ENCODE peak calls at places on chromosomes 5 and 9, in six cellular contexts. One of them, this sample, is unnamed.

GRCh38 chr9:69582544-69583297 is 89.5 kb downstream of the APBA1 start:
- DNase-seq in bronchial epithelial cell: peak; percentile 72
- DNase-seq in Panc1: no peak
- DNase-seq in GM06990: no peak
- DNase-seq in endothelial cell: no peak
- DNase-seq in astrocyte of the spinal cord: no peak
- DNase-seq in this sample: peak; percentile 67

GRCh38 chr5:142549834-142550233 is 136.1 kb downstream of the FGF1 start:
- DNase-seq in GM06990: no peak
- DNase-seq in Panc1: no peak
- DNase-seq in bronchial epithelial cell: peak; percentile 51
- DNase-seq in endothelial cell: no peak
- DNase-seq in astrocyte of the spinal cord: no peak
- DNase-seq in this sample: no peak

GRCh38 chr9:78573205-78573604 is 276.3 kb downstream of the PSAT1 start:
- DNase-seq in astrocyte of the spinal cord: no peak
- DNase-seq in bronchial epithelial cell: no peak
- DNase-seq in GM06990: no peak
- DNase-seq in Panc1: no peak
- DNase-seq in endothelial cell: no peak
- DNase-seq in this sample: no peak

GRCh38 chr5:76406014-76406413 is 2.9 kb downstream of the IQGAP2 start:
- DNase-seq in GM06990: no peak
- DNase-seq in astrocyte of the spinal cord: no peak
- DNase-seq in Panc1: no peak
- DNase-seq in bronchial epithelial cell: no peak
- DNase-seq in endothelial cell: no peak
- DNase-seq in this sample: no peak

GRCh38 chr5:118253401-118254061 is 734.8 kb downstream of the DTWD2 start:
- DNase-seq in bronchial epithelial cell: no peak
- DNase-seq in Panc1: no peak
- DNase-seq in GM06990: no peak
- DNase-seq in astrocyte of the spinal cord: no peak
- DNase-seq in endothelial cell: no peak
- DNase-seq in this sample: no peak

GRCh38 chr9:91690540-91691249 is 259.3 kb downstream of the ROR2 start:
- DNase-seq in astrocyte of the spinal cord: no peak
- DNase-seq in Panc1: no peak
- DNase-seq in endothelial cell: no peak
- DNase-seq in bronchial epithelial cell: no peak
- DNase-seq in GM06990: no peak
- DNase-seq in this sample: no peak

GRCh38 chr5:81854485-81854884 is 103.6 kb upstream of the SSBP2 start:
- DNase-seq in astrocyte of the spinal cord: no peak
- DNase-seq in bronchial epithelial cell: no peak
- DNase-seq in GM06990: no peak
- DNase-seq in Panc1: no peak
- DNase-seq in endothelial cell: no peak
- DNase-seq in this sample: no peak

GRCh38 chr5:106862450-106863193 is 808.1 kb downstream of the EFNA5 start:
- DNase-seq in bronchial epithelial cell: peak; percentile 33
- DNase-seq in GM06990: no peak
- DNase-seq in astrocyte of the spinal cord: peak; percentile 93
- DNase-seq in endothelial cell: no peak
- DNase-seq in Panc1: no peak
- DNase-seq in this sample: no peak

GRCh38 chr9:130479587-130479986 is 34.8 kb downstream of the ASS1 start:
- DNase-seq in Panc1: no peak
- DNase-seq in astrocyte of the spinal cord: no peak
- DNase-seq in endothelial cell: no peak
- DNase-seq in GM06990: no peak
- DNase-seq in bronchial epithelial cell: no peak
- DNase-seq in this sample: no peak

GRCh38 chr5:35773936-35774335 is 82.8 kb upstream of the IL7R start:
- DNase-seq in astrocyte of the spinal cord: no peak
- DNase-seq in bronchial epithelial cell: peak; percentile 66
- DNase-seq in Panc1: no peak
- DNase-seq in GM06990: no peak
- DNase-seq in endothelial cell: no peak
- DNase-seq in this sample: no peak

GRCh38 chr5:174246743-174247142 is 201.2 kb downstream of the NSG2 start:
- DNase-seq in GM06990: no peak
- DNase-seq in astrocyte of the spinal cord: no peak
- DNase-seq in Panc1: no peak
- DNase-seq in endothelial cell: no peak
- DNase-seq in bronchial epithelial cell: no peak
- DNase-seq in this sample: no peak

GRCh38 chr5:133562554-133562953 is 49.8 kb downstream of the FSTL4 start:
- DNase-seq in Panc1: no peak
- DNase-seq in astrocyte of the spinal cord: no peak
- DNase-seq in GM06990: no peak
- DNase-seq in bronchial epithelial cell: no peak
- DNase-seq in endothelial cell: no peak
- DNase-seq in this sample: no peak

GRCh38 chr5:170273968-170274710 is 23.4 kb downstream of the LCP2 start:
- DNase-seq in bronchial epithelial cell: peak; percentile 32
- DNase-seq in astrocyte of the spinal cord: no peak
- DNase-seq in endothelial cell: peak; percentile 31
- DNase-seq in GM06990: no peak
- DNase-seq in Panc1: no peak
- DNase-seq in this sample: no peak

GRCh38 chr5:1330146-1330846 is 14.6 kb downstream of the CLPTM1L start:
- DNase-seq in Panc1: no peak
- DNase-seq in bronchial epithelial cell: peak; percentile 98
- DNase-seq in astrocyte of the spinal cord: no peak
- DNase-seq in GM06990: no peak
- DNase-seq in endothelial cell: no peak
- DNase-seq in this sample: no peak

GRCh38 chr5:100905259-100905914 is 2.3 kb upstream of the ST8SIA4 start:
- DNase-seq in Panc1: no peak
- DNase-seq in astrocyte of the spinal cord: no peak
- DNase-seq in bronchial epithelial cell: no peak
- DNase-seq in endothelial cell: no peak
- DNase-seq in GM06990: peak; percentile 29
- DNase-seq in this sample: no peak

GRCh38 chr5:111070272-111071134 is 1.0 kb upstream of the TSLP start:
- DNase-seq in endothelial cell: peak; percentile 50
- DNase-seq in GM06990: no peak
- DNase-seq in bronchial epithelial cell: no peak
- DNase-seq in astrocyte of the spinal cord: peak; percentile 32
- DNase-seq in Panc1: no peak
- DNase-seq in this sample: peak; percentile 53
- TF ChIP-seq CTCF in endothelial cell: no peak
- TF ChIP-seq CTCF in GM06990: no peak
- TF ChIP-seq CTCF in bronchial epithelial cell: peak; percentile 24
- TF ChIP-seq CTCF in astrocyte of the spinal cord: peak; percentile 17
- TF ChIP-seq CTCF in Panc1: no peak
- TF ChIP-seq CTCF in this sample: no peak

GRCh38 chr5:172109749-172110148 is 78.3 kb downstream of the STK10 start:
- DNase-seq in endothelial cell: no peak
- DNase-seq in GM06990: no peak
- DNase-seq in bronchial epithelial cell: no peak
- DNase-seq in Panc1: no peak
- DNase-seq in astrocyte of the spinal cord: no peak
- DNase-seq in this sample: no peak
- TF ChIP-seq CTCF in endothelial cell: no peak
- TF ChIP-seq CTCF in GM06990: no peak
- TF ChIP-seq CTCF in bronchial epithelial cell: no peak
- TF ChIP-seq CTCF in Panc1: no peak
- TF ChIP-seq CTCF in astrocyte of the spinal cord: no peak
- TF ChIP-seq CTCF in this sample: no peak

DNA sequence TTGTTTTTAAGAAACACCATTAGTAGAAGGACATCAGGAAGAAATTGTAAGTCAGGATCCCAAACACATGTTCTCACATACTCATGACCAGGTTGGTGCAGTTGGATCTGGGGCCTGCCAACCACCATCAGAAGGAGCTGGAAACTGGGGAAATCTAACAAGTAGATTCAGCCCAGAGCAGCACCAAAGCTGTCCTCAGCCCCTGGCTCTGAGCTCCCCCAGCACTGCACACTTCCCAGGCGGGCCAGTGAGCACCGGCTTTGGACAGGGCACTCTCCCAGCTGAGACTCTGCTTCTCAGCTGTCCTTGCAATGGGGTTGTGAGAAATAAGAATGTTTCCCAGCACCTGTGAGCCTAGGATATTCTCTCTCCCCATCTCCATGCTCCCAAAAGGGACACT is 162.5 kb downstream of the PAX5 start:
- DNase-seq in GM06990: no peak
- DNase-seq in bronchial epithelial cell: no peak
- DNase-seq in Panc1: no peak
- DNase-seq in astrocyte of the spinal cord: no peak
- DNase-seq in endothelial cell: no peak
- DNase-seq in this sample: no peak
- TF ChIP-seq CTCF in GM06990: no peak
- TF ChIP-seq CTCF in bronchial epithelial cell: no peak
- TF ChIP-seq CTCF in Panc1: no peak
- TF ChIP-seq CTCF in astrocyte of the spinal cord: no peak
- TF ChIP-seq CTCF in endothelial cell: no peak
- TF ChIP-seq CTCF in this sample: no peak

GRCh38 chr5:10604975-10605374 is 41.1 kb downstream of the ANKRD33B start:
- DNase-seq in endothelial cell: no peak
- DNase-seq in Panc1: no peak
- DNase-seq in bronchial epithelial cell: no peak
- DNase-seq in GM06990: no peak
- DNase-seq in astrocyte of the spinal cord: no peak
- DNase-seq in this sample: no peak

GRCh38 chr5:10607023-10607665 is 43.3 kb downstream of the ANKRD33B start:
- DNase-seq in Panc1: no peak
- DNase-seq in bronchial epithelial cell: no peak
- DNase-seq in GM06990: peak; percentile 89
- DNase-seq in astrocyte of the spinal cord: peak; percentile 76
- DNase-seq in endothelial cell: peak; percentile 31
- DNase-seq in this sample: peak; percentile 37

GRCh38 chr5:10611290-10611689 is 47.4 kb downstream of the ANKRD33B start:
- DNase-seq in astrocyte of the spinal cord: peak; percentile 41
- DNase-seq in Panc1: no peak
- DNase-seq in endothelial cell: no peak
- DNase-seq in bronchial epithelial cell: no peak
- DNase-seq in GM06990: no peak
- DNase-seq in this sample: no peak

GRCh38 chr5:10610058-10610457 is 46.2 kb downstream of the ANKRD33B start:
- DNase-seq in Panc1: no peak
- DNase-seq in GM06990: no peak
- DNase-seq in astrocyte of the spinal cord: no peak
- DNase-seq in endothelial cell: no peak
- DNase-seq in bronchial epithelial cell: no peak
- DNase-seq in this sample: no peak

GRCh38 chr5:10607666-10608442 is 44.0 kb downstream of the ANKRD33B start:
- DNase-seq in Panc1: no peak
- DNase-seq in GM06990: no peak
- DNase-seq in astrocyte of the spinal cord: peak; percentile 63
- DNase-seq in endothelial cell: no peak
- DNase-seq in bronchial epithelial cell: no peak
- DNase-seq in this sample: no peak
- TF ChIP-seq CTCF in Panc1: no peak
- TF ChIP-seq CTCF in GM06990: peak; percentile 44
- TF ChIP-seq CTCF in astrocyte of the spinal cord: peak; percentile 31
- TF ChIP-seq CTCF in endothelial cell: no peak
- TF ChIP-seq CTCF in bronchial epithelial cell: no peak
- TF ChIP-seq CTCF in this sample: peak; percentile 17

This sample was measured in BE2C.